ENCODE peak calls at places on chromosomes 4 and X, in six cellular contexts. V is stomach, X is ovary, I is A549, U is transverse colon, Y is HepG2. B is an unnamed sample.

GRCh38 chrX:68492583-68492982 is 6.3 kb upstream of the YIPF6 start:
- DNase-seq in V (no peak), X (no peak), I (no peak), U (no peak), Y (no peak), B (no peak)

GRCh38 chr4:17358236-17358635 is 153.7 kb downstream of the QDPR start:
- DNase-seq in V (no peak), X (no peak), I (no peak), U (no peak), Y (no peak), B (no peak)

GRCh38 chrX:28010875-28011274 is 29.6 kb upstream of the DCAF8L1 start:
- DNase-seq in V (no peak), X (no peak), I (no peak), U (no peak), Y (no peak), B (no peak)

GRCh38 chr4:38003628-38004027 is 43.4 kb downstream of the PTTG2 start:
- DNase-seq in V (no peak), X (no peak), I (no peak), U (no peak), Y (no peak), B (no peak)

GRCh38 chrX:48665991-48666390 is 17.6 kb upstream of the WAS start:
- DNase-seq in V (no peak), X (no peak), I (no peak), U (no peak), Y (no peak), B (no peak)

GRCh38 chr4:14743601-14744000 is 258.7 kb upstream of the CPEB2 start:
- DNase-seq in V (no peak), X (no peak), I (no peak), U (no peak), Y (no peak), B (peak)

GRCh38 chr4:14636563-14636962 is 365.7 kb upstream of the CPEB2 start:
- DNase-seq in V (no peak), X (no peak), I (no peak), U (no peak), Y (no peak), B (no peak)

GRCh38 chr4:2085496-2085901 is 26.4 kb downstream of the NAT8L start:
- DNase-seq in V (peak), X (peak), I (no peak), U (peak), Y (no peak), B (no peak)

GRCh38 chrX:132257116-132257515 is 37.9 kb upstream of the RAP2C start:
- DNase-seq in V (no peak), X (no peak), I (no peak), U (no peak), Y (no peak), B (no peak)

GRCh38 chr4:152512483-152512882 is 23.4 kb downstream of the FBXW7 start:
- DNase-seq in V (no peak), X (no peak), I (no peak), U (no peak), Y (no peak), B (no peak)

GRCh38 chrX:81390244-81390643 is 188.3 kb downstream of the SH3BGRL start:
- DNase-seq in V (no peak), X (no peak), I (no peak), U (no peak), Y (no peak), B (no peak)

GRCh38 chrX:47176101-47176740 is 17.4 kb upstream of the UBA1 start:
- DNase-seq in V (no peak), X (no peak), I (no peak), U (no peak), Y (no peak), B (no peak)

GRCh38 chr4:87555751-87556619 is 26.8 kb upstream of the SPARCL1 start:
- DNase-seq in V (no peak), X (no peak), I (peak), U (no peak), Y (no peak), B (peak)

GRCh38 chrX:2898861-2899512 is 30.2 kb downstream of the ARSD start:
- DNase-seq in V (peak), X (no peak), I (no peak), U (peak), Y (peak), B (no peak)

GRCh38 chrX:119726900-119727555 is 31.4 kb upstream of the SOWAHD start:
- DNase-seq in V (no peak), X (no peak), I (no peak), U (no peak), Y (no peak), B (no peak)

GRCh38 chr4:59814402-59814801 is 1385.7 kb upstream of the ADGRL3 start:
- DNase-seq in V (no peak), X (no peak), I (no peak), U (no peak), Y (no peak), B (no peak)

DNA sequence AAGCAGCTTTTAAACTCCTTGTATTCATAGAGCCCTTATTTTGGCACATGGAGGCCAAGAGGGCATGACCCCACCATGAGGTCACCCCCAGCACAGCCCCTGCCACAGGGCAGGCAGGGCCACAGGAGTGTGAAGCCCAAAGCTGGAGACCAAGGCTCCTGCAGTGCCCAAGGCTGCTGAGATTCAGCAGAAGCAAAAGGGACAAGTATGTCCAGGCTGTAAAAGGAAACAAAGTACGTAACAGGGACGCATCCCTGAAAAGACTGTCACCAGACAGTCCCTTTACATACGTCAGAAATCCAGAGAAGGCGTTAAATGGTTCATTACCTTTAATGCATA is 18.9 kb downstream of the GAK start:
- DNase-seq in V (no peak), X (no peak), I (no peak), U (no peak), Y (no peak), B (no peak)
- TF ChIP-seq EP300 in V (no peak), X (no peak), I (no peak), U (no peak), Y (no peak), B (no peak)

GRCh38 chr4:48629458-48629857 is 139.4 kb downstream of the ZAR1 start:
- DNase-seq in V (no peak), X (no peak), I (no peak), U (no peak), Y (no peak), B (no peak)
- TF ChIP-seq EP300 in V (no peak), X (no peak), I (no peak), U (no peak), Y (no peak), B (no peak)

DNA sequence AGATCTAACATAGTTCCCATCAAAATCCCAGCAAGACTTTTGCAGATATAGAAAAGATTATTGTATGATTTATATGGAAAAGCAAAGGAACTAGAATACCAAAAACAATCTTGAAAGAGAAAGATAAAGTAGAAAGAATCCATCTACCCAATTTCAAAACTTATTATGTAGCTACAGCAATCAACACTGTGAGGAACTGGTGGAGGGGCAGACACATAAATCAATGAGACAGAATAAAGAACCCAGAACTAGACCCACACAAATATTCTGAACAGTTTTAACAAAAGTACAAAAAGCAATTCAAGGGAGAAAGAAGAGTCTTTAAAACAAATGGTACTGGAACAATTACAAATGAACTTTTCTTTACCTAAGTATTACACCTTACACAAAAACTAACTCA is 67.0 kb downstream of the LRBA start:
- DNase-seq in V (no peak), X (no peak), I (no peak), U (no peak), Y (no peak), B (no peak)
- TF ChIP-seq EP300 in V (no peak), X (no peak), I (no peak), U (no peak), Y (no peak), B (no peak)

GRCh38 chr4:92265066-92265465 is 38.7 kb upstream of the GRID2 start:
- DNase-seq in V (no peak), X (no peak), I (no peak), U (no peak), Y (no peak), B (no peak)

GRCh38 chr4:92263010-92263409 is 40.8 kb upstream of the GRID2 start:
- DNase-seq in V (no peak), X (no peak), I (no peak), U (no peak), Y (no peak), B (no peak)

GRCh38 chr4:92264163-92264562 is 39.6 kb upstream of the GRID2 start:
- DNase-seq in V (no peak), X (no peak), I (no peak), U (no peak), Y (no peak), B (no peak)

GRCh38 chr4:92262371-92262770 is 41.4 kb upstream of the GRID2 start:
- DNase-seq in V (no peak), X (no peak), I (no peak), U (no peak), Y (no peak), B (no peak)

DNA sequence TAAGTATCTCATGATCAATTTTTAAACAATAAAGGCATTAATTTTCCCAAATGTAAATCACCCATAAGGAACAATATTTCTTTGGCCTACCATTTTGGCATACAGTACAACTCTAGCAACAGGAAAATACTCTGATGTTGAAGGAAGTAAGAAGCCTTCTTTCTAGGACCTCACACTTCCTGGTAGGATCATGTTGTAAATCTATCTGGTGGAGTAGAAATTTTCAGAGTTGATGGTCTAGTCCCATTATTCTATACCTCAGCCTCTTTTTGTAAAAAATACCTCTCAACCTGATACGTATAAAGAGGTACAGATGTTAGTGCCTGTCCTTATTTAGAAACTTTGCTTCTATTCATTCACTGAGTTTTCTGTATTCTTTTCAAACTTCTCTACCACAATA is 40.2 kb upstream of the GRID2 start:
- DNase-seq in V (no peak), X (no peak), I (no peak), U (no peak), Y (no peak), B (no peak)
- TF ChIP-seq EP300 in V (no peak), X (no peak), I (no peak), U (no peak), Y (no peak), B (no peak)

GRCh38 chrX:11504234-11504633 is 161.5 kb downstream of the ARHGAP6 start:
- DNase-seq in V (no peak), X (no peak), I (no peak), U (no peak), Y (no peak), B (no peak)
- TF ChIP-seq EP300 in V (no peak), X (no peak), I (no peak), U (no peak), Y (no peak), B (no peak)

DNA sequence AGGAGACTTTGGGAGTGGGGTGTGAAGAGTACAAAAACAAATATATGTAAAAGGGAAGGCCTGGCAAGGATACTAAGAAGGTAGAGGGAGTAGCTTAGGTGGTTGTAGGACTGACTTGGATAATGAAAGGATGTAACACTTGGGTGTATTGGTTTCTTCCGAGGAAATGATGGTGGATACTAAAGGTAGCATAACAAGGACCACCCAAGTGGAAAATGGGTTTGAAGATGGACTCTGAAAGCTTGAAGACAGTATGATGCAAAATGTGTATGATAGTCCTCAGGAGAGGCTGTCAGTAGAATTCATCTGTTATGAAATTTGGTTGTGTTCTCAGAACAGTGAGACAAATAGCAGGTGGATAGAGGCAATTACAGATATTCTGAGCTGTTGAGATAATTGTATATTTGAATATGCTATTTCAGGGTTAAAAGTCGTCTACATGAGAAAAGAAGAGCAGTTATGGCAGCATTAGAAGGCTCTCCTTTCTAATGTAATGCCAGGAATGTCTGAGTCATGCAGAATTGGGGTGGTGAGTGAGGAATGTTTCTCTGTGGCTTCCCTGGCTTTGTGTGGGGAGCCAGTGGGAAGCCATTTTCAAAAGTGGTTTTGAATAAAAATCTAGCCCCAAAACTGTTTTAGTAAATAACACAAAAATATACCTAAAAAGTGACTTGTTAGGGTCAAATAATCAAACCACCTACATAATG is 75.6 kb downstream of the FHIP1A start:
- DNase-seq in V (no peak), X (no peak), I (peak), U (no peak), Y (peak), B (no peak)
- TF ChIP-seq EP300 in V (no peak), X (no peak), I (no peak), U (no peak), Y (no peak), B (no peak)

DNA sequence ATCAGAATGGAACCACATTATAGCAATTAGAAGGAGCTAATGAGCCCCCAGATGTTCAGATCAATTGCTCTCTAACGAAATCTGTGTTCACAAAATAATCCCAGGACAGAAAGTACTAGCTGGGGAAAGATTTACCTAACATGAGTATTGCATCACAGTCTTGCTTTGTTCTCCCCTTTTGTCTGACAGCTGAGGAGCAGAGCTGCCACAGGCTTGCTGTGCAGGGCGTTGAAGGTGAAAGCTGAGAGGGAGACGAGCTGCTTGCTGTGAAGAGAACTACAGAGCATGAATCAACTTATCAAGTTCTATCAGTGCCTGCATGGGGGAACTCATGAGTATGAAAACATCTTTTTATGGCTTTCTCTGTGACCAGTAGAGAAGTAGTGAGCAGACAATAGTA is 441.2 kb downstream of the CENPC start:
- DNase-seq in V (no peak), X (no peak), I (no peak), U (no peak), Y (no peak), B (no peak)
- TF ChIP-seq EP300 in V (no peak), X (no peak), I (no peak), U (no peak), Y (no peak), B (no peak)

DNA sequence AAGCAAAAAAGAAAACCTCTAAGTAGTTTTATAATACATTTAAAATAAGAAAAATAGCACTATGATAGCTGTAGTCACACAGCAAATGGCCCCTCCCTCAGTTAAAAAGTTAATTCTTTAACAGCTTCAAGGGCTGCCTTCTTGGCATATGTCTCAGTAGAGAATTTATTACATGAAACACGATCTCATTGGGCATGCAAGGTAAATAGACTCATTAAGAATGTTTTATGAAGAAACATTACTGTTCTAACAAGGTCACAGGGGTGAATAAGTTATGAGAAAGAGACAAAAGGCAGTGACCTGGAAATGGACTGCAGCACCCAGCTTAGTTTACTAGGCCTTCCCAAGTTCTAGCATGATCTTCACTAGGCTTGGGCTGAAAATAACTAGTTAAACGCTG is 277.7 kb downstream of the NR3C2 start:
- DNase-seq in V (no peak), X (no peak), I (no peak), U (no peak), Y (no peak), B (no peak)
- TF ChIP-seq EP300 in V (no peak), X (no peak), I (no peak), U (no peak), Y (no peak), B (no peak)

B was measured in esophagus muscularis mucosa.